ENCODE peak calls at places on chromosomes 6 and 20, in eight cellular contexts. One of them, this sample, is unnamed.

GRCh38 chr6:165910184-165910583 is 247.1 kb upstream of the PDE10A start:
- DNase-seq in OCI-LY7: no peak
- DNase-seq in SJSA1: peak
- DNase-seq in AG08396: peak
- DNase-seq in A673: no peak
- DNase-seq in left colon: no peak
- DNase-seq in central memory CD4-positive, alpha-beta T cell: no peak
- DNase-seq in stimulated activated CD8-positive, alpha-beta memory T cell treated with anti-CD3 and anti-CD28 coated beads, Interleukin-4, amount 100 ng/mL, for 48 hours: no peak
- DNase-seq in this sample: no peak

GRCh38 chr6:136958168-136958567 is 36.1 kb downstream of the SLC35D3 start:
- DNase-seq in stimulated activated CD8-positive, alpha-beta memory T cell treated with anti-CD3 and anti-CD28 coated beads, Interleukin-4, amount 100 ng/mL, for 48 hours: no peak
- DNase-seq in SJSA1: no peak
- DNase-seq in left colon: no peak
- DNase-seq in A673: no peak
- DNase-seq in OCI-LY7: no peak
- DNase-seq in central memory CD4-positive, alpha-beta T cell: no peak
- DNase-seq in AG08396: no peak
- DNase-seq in this sample: no peak

GRCh38 chr20:34127787-34128186 is 15.7 kb upstream of the EIF2S2 start:
- DNase-seq in SJSA1: no peak
- DNase-seq in central memory CD4-positive, alpha-beta T cell: no peak
- DNase-seq in stimulated activated CD8-positive, alpha-beta memory T cell treated with anti-CD3 and anti-CD28 coated beads, Interleukin-4, amount 100 ng/mL, for 48 hours: no peak
- DNase-seq in left colon: no peak
- DNase-seq in AG08396: no peak
- DNase-seq in OCI-LY7: no peak
- DNase-seq in A673: no peak
- DNase-seq in this sample: no peak

GRCh38 chr6:169165561-169166300 is 87.9 kb downstream of the THBS2 start:
- DNase-seq in OCI-LY7: no peak
- DNase-seq in central memory CD4-positive, alpha-beta T cell: no peak
- DNase-seq in left colon: no peak
- DNase-seq in A673: no peak
- DNase-seq in SJSA1: peak
- DNase-seq in stimulated activated CD8-positive, alpha-beta memory T cell treated with anti-CD3 and anti-CD28 coated beads, Interleukin-4, amount 100 ng/mL, for 48 hours: no peak
- DNase-seq in AG08396: no peak
- DNase-seq in this sample: no peak

GRCh38 chr6:45698046-45698445 is 317.6 kb downstream of the CLIC5 start:
- DNase-seq in OCI-LY7: no peak
- DNase-seq in central memory CD4-positive, alpha-beta T cell: no peak
- DNase-seq in stimulated activated CD8-positive, alpha-beta memory T cell treated with anti-CD3 and anti-CD28 coated beads, Interleukin-4, amount 100 ng/mL, for 48 hours: no peak
- DNase-seq in SJSA1: no peak
- DNase-seq in left colon: no peak
- DNase-seq in AG08396: no peak
- DNase-seq in A673: no peak
- DNase-seq in this sample: no peak

GRCh38 chr6:42978487-42978792 is 541 bp downstream of the PEX6 start:
- DNase-seq in left colon: peak
- DNase-seq in A673: peak
- DNase-seq in OCI-LY7: peak
- DNase-seq in AG08396: peak
- DNase-seq in central memory CD4-positive, alpha-beta T cell: no peak
- DNase-seq in stimulated activated CD8-positive, alpha-beta memory T cell treated with anti-CD3 and anti-CD28 coated beads, Interleukin-4, amount 100 ng/mL, for 48 hours: peak
- DNase-seq in SJSA1: peak
- DNase-seq in this sample: no peak

GRCh38 chr6:123091091-123091895 is 95.3 kb downstream of the CLVS2 start:
- DNase-seq in OCI-LY7: no peak
- DNase-seq in stimulated activated CD8-positive, alpha-beta memory T cell treated with anti-CD3 and anti-CD28 coated beads, Interleukin-4, amount 100 ng/mL, for 48 hours: no peak
- DNase-seq in A673: no peak
- DNase-seq in SJSA1: no peak
- DNase-seq in left colon: no peak
- DNase-seq in AG08396: no peak
- DNase-seq in central memory CD4-positive, alpha-beta T cell: no peak
- DNase-seq in this sample: no peak

GRCh38 chr20:62122659-62123449 is 579 bp downstream of the LSM14B start:
- DNase-seq in AG08396: peak
- DNase-seq in OCI-LY7: peak
- DNase-seq in A673: peak
- DNase-seq in SJSA1: no peak
- DNase-seq in stimulated activated CD8-positive, alpha-beta memory T cell treated with anti-CD3 and anti-CD28 coated beads, Interleukin-4, amount 100 ng/mL, for 48 hours: peak
- DNase-seq in left colon: no peak
- DNase-seq in central memory CD4-positive, alpha-beta T cell: peak
- DNase-seq in this sample: no peak

GRCh38 chr20:36932476-36933426 is 18.8 kb downstream of the SAMHD1 start:
- DNase-seq in SJSA1: no peak
- DNase-seq in AG08396: peak
- DNase-seq in A673: no peak
- DNase-seq in OCI-LY7: no peak
- DNase-seq in left colon: no peak
- DNase-seq in central memory CD4-positive, alpha-beta T cell: no peak
- DNase-seq in stimulated activated CD8-positive, alpha-beta memory T cell treated with anti-CD3 and anti-CD28 coated beads, Interleukin-4, amount 100 ng/mL, for 48 hours: no peak
- DNase-seq in this sample: no peak

GRCh38 chr6:142279350-142280180 is 22.2 kb upstream of the ADGRG6 start:
- DNase-seq in OCI-LY7: no peak
- DNase-seq in AG08396: no peak
- DNase-seq in left colon: no peak
- DNase-seq in central memory CD4-positive, alpha-beta T cell: no peak
- DNase-seq in SJSA1: no peak
- DNase-seq in A673: no peak
- DNase-seq in stimulated activated CD8-positive, alpha-beta memory T cell treated with anti-CD3 and anti-CD28 coated beads, Interleukin-4, amount 100 ng/mL, for 48 hours: no peak
- DNase-seq in this sample: no peak

GRCh38 chr6:76615395-76615794 is 542.9 kb upstream of the IMPG1 start:
- DNase-seq in central memory CD4-positive, alpha-beta T cell: no peak
- DNase-seq in left colon: no peak
- DNase-seq in OCI-LY7: no peak
- DNase-seq in A673: no peak
- DNase-seq in stimulated activated CD8-positive, alpha-beta memory T cell treated with anti-CD3 and anti-CD28 coated beads, Interleukin-4, amount 100 ng/mL, for 48 hours: no peak
- DNase-seq in AG08396: no peak
- DNase-seq in SJSA1: no peak
- DNase-seq in this sample: no peak

GRCh38 chr6:85455627-85456026 is 5.7 kb downstream of the NT5E start:
- DNase-seq in AG08396: no peak
- DNase-seq in stimulated activated CD8-positive, alpha-beta memory T cell treated with anti-CD3 and anti-CD28 coated beads, Interleukin-4, amount 100 ng/mL, for 48 hours: no peak
- DNase-seq in central memory CD4-positive, alpha-beta T cell: no peak
- DNase-seq in A673: no peak
- DNase-seq in OCI-LY7: no peak
- DNase-seq in SJSA1: no peak
- DNase-seq in left colon: no peak
- DNase-seq in this sample: no peak

GRCh38 chr6:69780585-69781178 is 16.1 kb downstream of the LMBRD1 start:
- DNase-seq in A673: no peak
- DNase-seq in central memory CD4-positive, alpha-beta T cell: no peak
- DNase-seq in AG08396: no peak
- DNase-seq in left colon: no peak
- DNase-seq in OCI-LY7: no peak
- DNase-seq in SJSA1: no peak
- DNase-seq in stimulated activated CD8-positive, alpha-beta memory T cell treated with anti-CD3 and anti-CD28 coated beads, Interleukin-4, amount 100 ng/mL, for 48 hours: no peak
- DNase-seq in this sample: no peak

GRCh38 chr20:52191132-52191435 is 495 bp downstream of the ZFP64 start:
- DNase-seq in stimulated activated CD8-positive, alpha-beta memory T cell treated with anti-CD3 and anti-CD28 coated beads, Interleukin-4, amount 100 ng/mL, for 48 hours: no peak
- DNase-seq in SJSA1: no peak
- DNase-seq in central memory CD4-positive, alpha-beta T cell: no peak
- DNase-seq in left colon: peak
- DNase-seq in OCI-LY7: no peak
- DNase-seq in AG08396: no peak
- DNase-seq in A673: no peak
- DNase-seq in this sample: no peak

GRCh38 chr6:72784581-72784980 is 162.7 kb downstream of the KCNQ5 start:
- DNase-seq in A673: no peak
- DNase-seq in AG08396: peak
- DNase-seq in SJSA1: no peak
- DNase-seq in left colon: no peak
- DNase-seq in central memory CD4-positive, alpha-beta T cell: no peak
- DNase-seq in OCI-LY7: no peak
- DNase-seq in stimulated activated CD8-positive, alpha-beta memory T cell treated with anti-CD3 and anti-CD28 coated beads, Interleukin-4, amount 100 ng/mL, for 48 hours: no peak
- DNase-seq in this sample: no peak

GRCh38 chr6:74939309-74939708 is 266.5 kb downstream of the COL12A1 start:
- DNase-seq in A673: peak
- DNase-seq in AG08396: no peak
- DNase-seq in central memory CD4-positive, alpha-beta T cell: no peak
- DNase-seq in SJSA1: no peak
- DNase-seq in OCI-LY7: no peak
- DNase-seq in stimulated activated CD8-positive, alpha-beta memory T cell treated with anti-CD3 and anti-CD28 coated beads, Interleukin-4, amount 100 ng/mL, for 48 hours: no peak
- DNase-seq in left colon: no peak
- DNase-seq in this sample: peak

GRCh38 chr6:20900396-20901160 is 366.3 kb downstream of the CDKAL1 start:
- DNase-seq in A673: no peak
- DNase-seq in AG08396: no peak
- DNase-seq in left colon: no peak
- DNase-seq in OCI-LY7: no peak
- DNase-seq in central memory CD4-positive, alpha-beta T cell: no peak
- DNase-seq in SJSA1: no peak
- DNase-seq in stimulated activated CD8-positive, alpha-beta memory T cell treated with anti-CD3 and anti-CD28 coated beads, Interleukin-4, amount 100 ng/mL, for 48 hours: no peak
- DNase-seq in this sample: no peak

GRCh38 chr6:129908858-129909257 is 47.7 kb upstream of the TMEM244 start:
- DNase-seq in stimulated activated CD8-positive, alpha-beta memory T cell treated with anti-CD3 and anti-CD28 coated beads, Interleukin-4, amount 100 ng/mL, for 48 hours: no peak
- DNase-seq in OCI-LY7: no peak
- DNase-seq in A673: no peak
- DNase-seq in SJSA1: no peak
- DNase-seq in central memory CD4-positive, alpha-beta T cell: no peak
- DNase-seq in AG08396: no peak
- DNase-seq in left colon: no peak
- DNase-seq in this sample: no peak

GRCh38 chr6:79404261-79404660 is 133.0 kb downstream of the LCA5 start:
- DNase-seq in stimulated activated CD8-positive, alpha-beta memory T cell treated with anti-CD3 and anti-CD28 coated beads, Interleukin-4, amount 100 ng/mL, for 48 hours: no peak
- DNase-seq in left colon: no peak
- DNase-seq in A673: no peak
- DNase-seq in AG08396: no peak
- DNase-seq in SJSA1: no peak
- DNase-seq in central memory CD4-positive, alpha-beta T cell: no peak
- DNase-seq in OCI-LY7: no peak
- DNase-seq in this sample: no peak

GRCh38 chr20:36152266-36152665 is 2.3 kb upstream of the EPB41L1 start:
- DNase-seq in OCI-LY7: no peak
- DNase-seq in left colon: no peak
- DNase-seq in AG08396: no peak
- DNase-seq in A673: no peak
- DNase-seq in central memory CD4-positive, alpha-beta T cell: no peak
- DNase-seq in SJSA1: no peak
- DNase-seq in stimulated activated CD8-positive, alpha-beta memory T cell treated with anti-CD3 and anti-CD28 coated beads, Interleukin-4, amount 100 ng/mL, for 48 hours: no peak
- DNase-seq in this sample: no peak

GRCh38 chr6:148427333-148427732 is 84.7 kb downstream of the SASH1 start:
- DNase-seq in left colon: no peak
- DNase-seq in SJSA1: no peak
- DNase-seq in A673: no peak
- DNase-seq in central memory CD4-positive, alpha-beta T cell: no peak
- DNase-seq in stimulated activated CD8-positive, alpha-beta memory T cell treated with anti-CD3 and anti-CD28 coated beads, Interleukin-4, amount 100 ng/mL, for 48 hours: no peak
- DNase-seq in AG08396: no peak
- DNase-seq in OCI-LY7: no peak
- DNase-seq in this sample: no peak

GRCh38 chr6:169701218-169701952 is 444 bp downstream of the WDR27 start:
- DNase-seq in left colon: no peak
- DNase-seq in central memory CD4-positive, alpha-beta T cell: no peak
- DNase-seq in SJSA1: no peak
- DNase-seq in OCI-LY7: peak
- DNase-seq in AG08396: no peak
- DNase-seq in stimulated activated CD8-positive, alpha-beta memory T cell treated with anti-CD3 and anti-CD28 coated beads, Interleukin-4, amount 100 ng/mL, for 48 hours: peak
- DNase-seq in A673: no peak
- DNase-seq in this sample: no peak

GRCh38 chr6:8059129-8059528 is 5.1 kb downstream of the BLOC1S5 start:
- DNase-seq in central memory CD4-positive, alpha-beta T cell: no peak
- DNase-seq in stimulated activated CD8-positive, alpha-beta memory T cell treated with anti-CD3 and anti-CD28 coated beads, Interleukin-4, amount 100 ng/mL, for 48 hours: no peak
- DNase-seq in SJSA1: no peak
- DNase-seq in OCI-LY7: peak
- DNase-seq in AG08396: no peak
- DNase-seq in left colon: no peak
- DNase-seq in A673: peak
- DNase-seq in this sample: no peak

GRCh38 chr6:27133281-27134227 is 113.9 kb upstream of the PRSS16 start:
- DNase-seq in stimulated activated CD8-positive, alpha-beta memory T cell treated with anti-CD3 and anti-CD28 coated beads, Interleukin-4, amount 100 ng/mL, for 48 hours: peak
- DNase-seq in A673: peak
- DNase-seq in central memory CD4-positive, alpha-beta T cell: peak
- DNase-seq in AG08396: peak
- DNase-seq in left colon: peak
- DNase-seq in OCI-LY7: peak
- DNase-seq in SJSA1: peak
- DNase-seq in this sample: peak

GRCh38 chr6:152071843-152072242 is 264.4 kb downstream of the ESR1 start:
- DNase-seq in SJSA1: no peak
- DNase-seq in AG08396: no peak
- DNase-seq in A673: no peak
- DNase-seq in central memory CD4-positive, alpha-beta T cell: no peak
- DNase-seq in stimulated activated CD8-positive, alpha-beta memory T cell treated with anti-CD3 and anti-CD28 coated beads, Interleukin-4, amount 100 ng/mL, for 48 hours: no peak
- DNase-seq in left colon: no peak
- DNase-seq in OCI-LY7: no peak
- DNase-seq in this sample: no peak

GRCh38 chr20:40493071-40493470 is 196.0 kb downstream of the MAFB start:
- DNase-seq in A673: peak
- DNase-seq in central memory CD4-positive, alpha-beta T cell: no peak
- DNase-seq in stimulated activated CD8-positive, alpha-beta memory T cell treated with anti-CD3 and anti-CD28 coated beads, Interleukin-4, amount 100 ng/mL, for 48 hours: no peak
- DNase-seq in SJSA1: no peak
- DNase-seq in AG08396: no peak
- DNase-seq in OCI-LY7: no peak
- DNase-seq in left colon: no peak
- DNase-seq in this sample: no peak

GRCh38 chr6:120938876-120939231 is 395.4 kb downstream of the TBC1D32 start:
- DNase-seq in left colon: no peak
- DNase-seq in A673: no peak
- DNase-seq in SJSA1: no peak
- DNase-seq in AG08396: no peak
- DNase-seq in OCI-LY7: peak
- DNase-seq in central memory CD4-positive, alpha-beta T cell: no peak
- DNase-seq in stimulated activated CD8-positive, alpha-beta memory T cell treated with anti-CD3 and anti-CD28 coated beads, Interleukin-4, amount 100 ng/mL, for 48 hours: no peak
- DNase-seq in this sample: no peak

GRCh38 chr6:109901976-109902375 is 76.1 kb upstream of the GPR6 start:
- DNase-seq in left colon: no peak
- DNase-seq in stimulated activated CD8-positive, alpha-beta memory T cell treated with anti-CD3 and anti-CD28 coated beads, Interleukin-4, amount 100 ng/mL, for 48 hours: no peak
- DNase-seq in SJSA1: no peak
- DNase-seq in central memory CD4-positive, alpha-beta T cell: no peak
- DNase-seq in OCI-LY7: no peak
- DNase-seq in AG08396: no peak
- DNase-seq in A673: no peak
- DNase-seq in this sample: no peak